ENCODE peak calls at places on chromosomes 13 and 19, in seven cellular contexts. E is thyroid gland, G is esophagus squamous epithelium, D is IMR-90, Y is HCT116, U is Peyer's patch, J is transverse colon. W is an unnamed sample.

GRCh38 chr13:110499621-110500281 is 61.8 kb downstream of the RAB20 start:
- DNase-seq in D (peak), Y (no peak), G (no peak), J (no peak), U (no peak), E (no peak), W (no peak)

GRCh38 chr13:44394649-44395048 is 21.0 kb downstream of the SERP2 start:
- DNase-seq in E (no peak), U (no peak), Y (no peak), D (no peak), J (no peak), G (no peak), W (no peak)

GRCh38 chr19:45443462-45444317 is 20.0 kb upstream of the ERCC1 start:
- DNase-seq in E (peak), D (peak), G (no peak), J (peak), Y (peak), U (peak), W (peak)

GRCh38 chr19:1650627-1651009 is 1.8 kb downstream of the TCF3 start:
- DNase-seq in J (no peak), D (peak), Y (no peak), G (no peak), E (no peak), U (no peak), W (peak)

GRCh38 chr13:46593403-46593802 is 40.4 kb downstream of the LRCH1 start:
- DNase-seq in Y (no peak), U (no peak), J (no peak), D (no peak), E (no peak), G (no peak), W (no peak)

GRCh38 chr19:35474104-35474503 is 16.2 kb downstream of the KRTDAP start:
- DNase-seq in G (no peak), J (no peak), E (no peak), Y (no peak), D (no peak), U (no peak), W (no peak)

GRCh38 chr13:112071011-112071901 is 4.3 kb downstream of the SOX1 start:
- DNase-seq in J (no peak), G (no peak), U (no peak), E (no peak), Y (no peak), D (no peak), W (no peak)

GRCh38 chr19:28234637-28235036 is 978.3 kb downstream of the UQCRFS1 start:
- DNase-seq in Y (no peak), E (no peak), D (no peak), U (no peak), J (no peak), G (no peak), W (no peak)

GRCh38 chr13:24652346-24652745 is 27.9 kb upstream of the ATP12A start:
- DNase-seq in E (no peak), D (no peak), J (no peak), U (no peak), G (no peak), Y (no peak), W (no peak)

GRCh38 chr13:82833928-82834327 is 1048.3 kb downstream of the SLITRK1 start:
- DNase-seq in D (peak), E (no peak), G (no peak), J (no peak), Y (no peak), U (no peak), W (no peak)

GRCh38 chr13:48214519-48215121 is 18.4 kb upstream of the ITM2B start:
- DNase-seq in D (no peak), Y (no peak), E (no peak), J (no peak), U (no peak), G (no peak), W (no peak)

GRCh38 chr13:109652536-109652935 is 133.8 kb downstream of the IRS2 start:
- DNase-seq in D (peak), U (no peak), G (no peak), J (no peak), Y (no peak), E (no peak), W (no peak)

GRCh38 chr13:51479199-51479523 is 26.3 kb upstream of the INTS6 start:
- DNase-seq in D (peak), E (no peak), J (no peak), Y (no peak), G (no peak), U (no peak), W (no peak)

GRCh38 chr19:48568345-48568886 is 16.4 kb downstream of the SULT2B1 start:
- DNase-seq in J (peak), Y (peak), E (peak), G (no peak), U (peak), D (peak), W (no peak)

GRCh38 chr19:37905936-37906867 is at the start of gene WDR87:
- DNase-seq in D (no peak), U (peak), Y (no peak), J (peak), G (no peak), E (peak), W (peak)

GRCh38 chr19:19275166-19275565 is 2.1 kb upstream of the TM6SF2 start:
- DNase-seq in Y (no peak), D (no peak), U (no peak), E (no peak), G (no peak), J (no peak), W (no peak)

GRCh38 chr19:1767464-1767933 is 14.2 kb downstream of the ONECUT3 start:
- DNase-seq in U (peak), J (peak), Y (no peak), D (no peak), G (no peak), E (peak), W (peak)

GRCh38 chr19:43501661-43502418 is 2.7 kb downstream of the PHLDB3 start:
- DNase-seq in U (no peak), J (no peak), E (no peak), G (no peak), Y (no peak), D (no peak), W (no peak)

GRCh38 chr13:60260440-60260839 is 96.7 kb upstream of the DIAPH3 start:
- DNase-seq in Y (no peak), D (no peak), U (no peak), G (no peak), J (no peak), E (no peak), W (no peak)

GRCh38 chr13:34671136-34671535 is 270.9 kb upstream of the NBEA start:
- DNase-seq in E (peak), G (no peak), J (no peak), Y (no peak), U (no peak), D (no peak), W (no peak)

GRCh38 chr19:23070353-23070781 is 46.5 kb upstream of the ZNF730 start:
- DNase-seq in E (peak), D (peak), J (peak), G (no peak), U (no peak), Y (no peak), W (no peak)

GRCh38 chr19:18029617-18030338 is 21.8 kb downstream of the ARRDC2 start:
- DNase-seq in E (no peak), J (peak), U (peak), G (no peak), D (peak), Y (peak), W (no peak)

GRCh38 chr19:55173717-55174409 is 6.2 kb downstream of the SYT5 start:
- DNase-seq in J (peak), E (peak), G (no peak), D (peak), Y (peak), U (peak), W (peak)

GRCh38 chr13:41152005-41152404 is 19.4 kb upstream of the KBTBD6 start:
- DNase-seq in G (no peak), U (no peak), Y (no peak), E (no peak), D (no peak), J (no peak), W (no peak)

GRCh38 chr19:17471410-17472125 is 1.2 kb downstream of the SLC27A1 start:
- DNase-seq in E (peak), G (no peak), D (no peak), J (no peak), U (no peak), Y (no peak), W (no peak)

GRCh38 chr19:44644391-44645016 is 794 bp downstream of the PVR start:
- DNase-seq in Y (no peak), J (peak), E (peak), U (no peak), G (no peak), D (peak), W (peak)

GRCh38 chr13:59906413-59907027 is 257.2 kb downstream of the DIAPH3 start:
- DNase-seq in U (peak), J (no peak), G (no peak), Y (peak), D (peak), E (no peak), W (no peak)

GRCh38 chr13:81001828-81002385 is 661.0 kb upstream of the SPRY2 start:
- DNase-seq in D (no peak), Y (no peak), J (no peak), E (no peak), G (no peak), U (no peak), W (no peak)

GRCh38 chr13:44906758-44907157 is 82.5 kb downstream of the NUFIP1 start:
- DNase-seq in U (no peak), D (peak), Y (no peak), E (no peak), G (no peak), J (peak), W (no peak)

GRCh38 chr19:27746691-27747380 is 1466.1 kb downstream of the UQCRFS1 start:
- DNase-seq in G (no peak), D (peak), J (peak), U (peak), Y (no peak), E (peak), W (peak)

GRCh38 chr19:30446844-30447243 is 74.7 kb downstream of the ZNF536 start:
- DNase-seq in D (no peak), U (no peak), Y (no peak), E (no peak), J (no peak), G (no peak), W (no peak)

GRCh38 chr13:48930933-48931332 is 44.8 kb upstream of the FNDC3A start:
- DNase-seq in E (no peak), J (no peak), U (no peak), Y (no peak), D (no peak), G (no peak), W (no peak)

GRCh38 chr19:46009530-46010510 is 13.0 kb downstream of the PGLYRP1 start:
- DNase-seq in J (peak), D (peak), Y (peak), G (no peak), E (peak), U (peak), W (peak)

GRCh38 chr19:38930776-38931761 is at the start of gene MRPS12:
- DNase-seq in D (peak), E (peak), G (peak), J (peak), U (peak), Y (peak), W (peak)
- TF ChIP-seq POLR2A in D (peak), E (no peak), G (peak), J (peak), U (peak), Y (peak), W (no peak)

DNA sequence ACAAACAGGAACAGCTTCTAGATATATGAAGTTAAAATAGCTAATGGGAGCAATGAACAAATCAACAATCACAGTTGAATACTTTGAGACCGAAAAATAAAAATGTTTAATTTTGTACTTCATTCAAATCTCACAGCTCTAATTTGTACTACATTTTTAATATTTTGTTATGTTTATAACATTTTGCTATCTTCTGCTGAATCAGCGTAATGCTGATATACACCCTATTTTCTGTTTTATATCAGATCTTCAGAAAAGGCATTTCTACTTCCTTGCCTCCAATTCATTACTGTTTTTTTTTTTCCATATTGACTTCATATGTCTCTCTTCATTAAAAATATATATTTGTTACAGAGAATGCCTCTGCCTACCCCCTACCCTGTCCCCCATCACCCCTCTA is 27.9 kb upstream of the GPR183 start:
- DNase-seq in D (no peak), J (no peak), G (no peak), U (no peak), E (no peak), Y (no peak), W (no peak)
- H3K4me3 ChIP-seq in D (no peak), J (no peak), G (no peak), U (no peak), E (no peak), Y (no peak), W (no peak)

DNA sequence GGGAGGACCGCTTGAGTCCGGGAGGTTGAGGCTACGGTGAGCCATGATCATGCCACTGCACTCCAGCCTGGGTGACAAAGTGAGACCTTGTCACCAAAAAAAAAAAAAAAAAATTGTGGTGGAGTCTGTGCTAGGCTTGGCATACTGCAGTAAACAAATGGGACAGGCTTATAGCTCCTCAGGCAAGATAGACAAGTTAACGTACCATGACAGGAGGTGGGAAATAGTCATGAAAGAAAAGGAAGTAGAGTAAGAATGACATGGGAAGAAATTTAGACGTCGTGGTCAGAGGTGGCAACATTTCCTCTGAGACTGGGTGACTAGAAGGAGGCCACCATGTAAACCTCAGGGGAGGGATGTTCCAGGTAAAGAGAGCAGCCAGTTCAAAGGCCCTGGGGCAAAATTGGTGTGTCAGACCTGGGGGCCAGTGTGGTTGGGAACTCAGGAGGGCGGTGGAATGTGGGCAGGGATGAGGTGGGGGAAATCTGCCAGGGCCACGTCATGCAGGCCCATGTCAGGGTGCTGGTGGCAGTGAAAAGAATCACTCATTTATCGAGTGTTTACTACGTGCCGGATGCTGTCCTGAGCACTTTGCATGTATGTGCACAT is 5.6 kb downstream of the SNRPA start:
- DNase-seq in U (no peak), J (no peak), Y (no peak), G (no peak), E (no peak), D (no peak), W (no peak)
- TF ChIP-seq POLR2A in U (no peak), J (no peak), Y (no peak), G (no peak), E (no peak), D (no peak), W (no peak)

DNA sequence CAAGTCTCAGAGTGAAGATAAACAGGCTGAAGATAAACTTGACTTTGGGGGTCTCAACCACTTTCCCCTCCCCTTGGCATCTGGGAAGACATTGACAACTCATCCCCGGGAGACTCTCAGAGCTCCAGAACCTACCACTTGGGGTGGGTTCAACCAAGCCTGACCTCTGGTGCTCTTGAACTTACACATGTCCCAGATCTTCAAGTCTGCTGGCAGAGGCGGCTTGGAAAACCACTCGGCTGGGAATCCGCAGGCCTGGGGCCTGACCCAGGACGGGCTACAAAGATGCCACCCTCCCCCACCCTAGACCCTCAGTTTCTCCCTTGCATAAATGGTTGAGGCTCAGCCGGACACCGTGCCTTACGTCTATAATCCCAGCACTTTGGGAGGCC is 512 bp downstream of the LRRC8E start:
- DNase-seq in D (no peak), J (peak), E (peak), Y (no peak), U (no peak), G (no peak), W (no peak)
- H3K4me3 ChIP-seq in D (peak), J (peak), E (no peak), Y (peak), U (no peak), G (peak), W (no peak)

DNA sequence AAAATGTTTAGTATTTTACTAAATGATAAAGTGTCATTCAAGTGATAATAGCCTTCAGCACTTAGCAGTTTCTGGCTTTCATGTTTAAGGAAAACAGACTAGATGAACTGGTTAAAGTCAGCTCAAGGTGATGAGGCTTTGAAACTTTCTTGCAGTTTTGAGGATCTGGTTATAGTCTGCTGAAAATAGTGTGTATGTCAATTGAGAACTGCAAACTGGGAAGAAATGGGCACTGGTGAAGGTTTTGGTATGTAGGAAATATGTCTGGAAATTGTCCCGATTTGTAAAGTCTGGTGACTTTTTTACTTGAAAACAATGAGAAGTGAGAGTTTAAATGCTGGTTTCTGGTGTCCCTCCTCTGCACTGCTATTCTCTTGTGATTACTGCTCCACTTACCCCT is 36.8 kb upstream of the SOX21 start:
- DNase-seq in U (no peak), E (no peak), Y (no peak), D (no peak), J (no peak), G (no peak), W (no peak)
- TF ChIP-seq POLR2A in U (no peak), E (no peak), Y (no peak), D (no peak), J (no peak), G (no peak), W (no peak)